ENCODE peak calls at places on chromosomes 5 and 9, in seven cellular contexts. One of them, this sample, is unnamed.

GRCh38 chr5:179612577-179613459 is 10.7 kb downstream of the HNRNPH1 start:
- DNase-seq in astrocyte of the spinal cord: no peak
- DNase-seq in stomach: no peak
- DNase-seq in psoas muscle: no peak
- DNase-seq in mesothelial cell of epicardium: no peak
- DNase-seq in ovary: no peak
- DNase-seq in neural progenitor cell: no peak
- DNase-seq in this sample: peak; percentile 63

GRCh38 chr5:32585122-32585445 is 273 bp upstream of the SUB1 start:
- DNase-seq in astrocyte of the spinal cord: no peak
- DNase-seq in stomach: no peak
- DNase-seq in ovary: no peak
- DNase-seq in mesothelial cell of epicardium: no peak
- DNase-seq in psoas muscle: no peak
- DNase-seq in neural progenitor cell: no peak
- DNase-seq in this sample: no peak

GRCh38 chr9:130309689-130310455 is 44.3 kb downstream of the HMCN2 start:
- DNase-seq in psoas muscle: peak; percentile 39
- DNase-seq in mesothelial cell of epicardium: no peak
- DNase-seq in stomach: no peak
- DNase-seq in neural progenitor cell: no peak
- DNase-seq in astrocyte of the spinal cord: no peak
- DNase-seq in ovary: no peak
- DNase-seq in this sample: no peak

GRCh38 chr9:129081388-129081889 is 528 bp downstream of the DOLPP1 start:
- DNase-seq in ovary: no peak
- DNase-seq in astrocyte of the spinal cord: no peak
- DNase-seq in neural progenitor cell: no peak
- DNase-seq in mesothelial cell of epicardium: no peak
- DNase-seq in psoas muscle: no peak
- DNase-seq in stomach: no peak
- DNase-seq in this sample: no peak

GRCh38 chr9:78393340-78393739 is 96.4 kb downstream of the PSAT1 start:
- DNase-seq in mesothelial cell of epicardium: no peak
- DNase-seq in ovary: no peak
- DNase-seq in neural progenitor cell: no peak
- DNase-seq in psoas muscle: no peak
- DNase-seq in stomach: no peak
- DNase-seq in astrocyte of the spinal cord: no peak
- DNase-seq in this sample: no peak

GRCh38 chr5:110977927-110978326 is 93.6 kb upstream of the TSLP start:
- DNase-seq in ovary: no peak
- DNase-seq in mesothelial cell of epicardium: no peak
- DNase-seq in psoas muscle: no peak
- DNase-seq in neural progenitor cell: no peak
- DNase-seq in stomach: no peak
- DNase-seq in astrocyte of the spinal cord: peak; percentile 2
- DNase-seq in this sample: no peak

GRCh38 chr9:134328341-134328840 is 2.1 kb downstream of the RXRA start:
- DNase-seq in ovary: no peak
- DNase-seq in neural progenitor cell: peak; percentile 93
- DNase-seq in mesothelial cell of epicardium: no peak
- DNase-seq in stomach: peak; percentile 65
- DNase-seq in astrocyte of the spinal cord: no peak
- DNase-seq in psoas muscle: peak; percentile 54
- DNase-seq in this sample: no peak

GRCh38 chr9:27528886-27529315 is 713 bp downstream of the MOB3B start:
- DNase-seq in stomach: peak; percentile 52
- DNase-seq in mesothelial cell of epicardium: peak; percentile 24
- DNase-seq in psoas muscle: peak; percentile 76
- DNase-seq in neural progenitor cell: peak; percentile 80
- DNase-seq in ovary: peak; percentile 73
- DNase-seq in astrocyte of the spinal cord: no peak
- DNase-seq in this sample: peak; percentile 87

GRCh38 chr5:13553896-13554295 is 390.6 kb downstream of the DNAH5 start:
- DNase-seq in ovary: no peak
- DNase-seq in mesothelial cell of epicardium: no peak
- DNase-seq in neural progenitor cell: peak; percentile 76
- DNase-seq in psoas muscle: no peak
- DNase-seq in astrocyte of the spinal cord: peak; percentile 26
- DNase-seq in stomach: no peak
- DNase-seq in this sample: peak; percentile 93

GRCh38 chr9:91677354-91677753 is 253.7 kb upstream of the NFIL3 start:
- DNase-seq in astrocyte of the spinal cord: peak; percentile 15
- DNase-seq in mesothelial cell of epicardium: no peak
- DNase-seq in neural progenitor cell: no peak
- DNase-seq in stomach: no peak
- DNase-seq in psoas muscle: no peak
- DNase-seq in ovary: no peak
- DNase-seq in this sample: no peak

GRCh38 chr9:68949271-68950000 is 64.5 kb downstream of the PRKACG start:
- DNase-seq in neural progenitor cell: no peak
- DNase-seq in astrocyte of the spinal cord: no peak
- DNase-seq in mesothelial cell of epicardium: no peak
- DNase-seq in psoas muscle: peak; percentile 46
- DNase-seq in ovary: peak; percentile 25
- DNase-seq in stomach: no peak
- DNase-seq in this sample: peak; percentile 55

GRCh38 chr9:31807574-31808256 is 576.7 kb upstream of the ACO1 start:
- DNase-seq in psoas muscle: no peak
- DNase-seq in mesothelial cell of epicardium: no peak
- DNase-seq in astrocyte of the spinal cord: no peak
- DNase-seq in neural progenitor cell: peak; percentile 24
- DNase-seq in stomach: no peak
- DNase-seq in ovary: no peak
- DNase-seq in this sample: peak; percentile 79

GRCh38 chr9:79257215-79257614 is 314.6 kb upstream of the TLE4 start:
- DNase-seq in astrocyte of the spinal cord: no peak
- DNase-seq in ovary: no peak
- DNase-seq in psoas muscle: no peak
- DNase-seq in stomach: no peak
- DNase-seq in mesothelial cell of epicardium: peak; percentile 25
- DNase-seq in neural progenitor cell: peak; percentile 24
- DNase-seq in this sample: peak; percentile 60

GRCh38 chr9:86406366-86406765 is 52.2 kb upstream of the TUT7 start:
- DNase-seq in mesothelial cell of epicardium: no peak
- DNase-seq in neural progenitor cell: no peak
- DNase-seq in stomach: no peak
- DNase-seq in ovary: no peak
- DNase-seq in astrocyte of the spinal cord: peak; percentile 81
- DNase-seq in psoas muscle: no peak
- DNase-seq in this sample: no peak

GRCh38 chr5:151483176-151483575 is 35.8 kb downstream of the SLC36A1 start:
- DNase-seq in stomach: no peak
- DNase-seq in psoas muscle: no peak
- DNase-seq in mesothelial cell of epicardium: no peak
- DNase-seq in ovary: no peak
- DNase-seq in neural progenitor cell: peak; percentile 39
- DNase-seq in astrocyte of the spinal cord: no peak
- DNase-seq in this sample: peak; percentile 30

GRCh38 chr5:109950634-109951033 is 260.9 kb downstream of the MAN2A1 start:
- DNase-seq in astrocyte of the spinal cord: no peak
- DNase-seq in ovary: no peak
- DNase-seq in stomach: no peak
- DNase-seq in psoas muscle: no peak
- DNase-seq in mesothelial cell of epicardium: no peak
- DNase-seq in neural progenitor cell: no peak
- DNase-seq in this sample: no peak

GRCh38 chr5:135432113-135432512 is 15.0 kb downstream of the DCANP1 start:
- DNase-seq in psoas muscle: no peak
- DNase-seq in mesothelial cell of epicardium: no peak
- DNase-seq in stomach: no peak
- DNase-seq in ovary: no peak
- DNase-seq in neural progenitor cell: no peak
- DNase-seq in astrocyte of the spinal cord: no peak
- DNase-seq in this sample: peak; percentile 51
- TF ChIP-seq CTCF in psoas muscle: no peak
- TF ChIP-seq CTCF in mesothelial cell of epicardium: no peak
- TF ChIP-seq CTCF in stomach: no peak
- TF ChIP-seq CTCF in ovary: no peak
- TF ChIP-seq CTCF in neural progenitor cell: no peak
- TF ChIP-seq CTCF in astrocyte of the spinal cord: no peak
- TF ChIP-seq CTCF in this sample: peak; percentile 38

DNA sequence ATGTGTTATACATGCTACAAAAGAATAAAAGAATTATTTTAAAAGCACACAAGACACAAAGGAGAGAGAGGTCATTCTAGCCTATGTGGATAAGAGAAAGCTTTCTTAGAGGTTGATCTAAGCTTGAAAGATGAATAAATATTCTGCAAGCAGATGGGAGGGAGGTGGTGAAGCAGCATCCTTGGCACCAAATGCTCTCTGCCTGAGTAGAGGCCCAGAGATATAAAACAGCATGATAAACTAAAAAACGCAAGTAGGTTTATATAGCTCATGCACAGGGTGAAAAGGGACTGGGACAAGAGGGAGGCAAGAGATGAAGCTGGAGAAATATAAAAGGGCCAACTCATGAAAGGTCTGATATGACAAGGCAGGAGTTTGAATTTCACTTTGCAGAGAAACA is 283.2 kb upstream of the POU5F2 start:
- DNase-seq in stomach: no peak
- DNase-seq in psoas muscle: no peak
- DNase-seq in astrocyte of the spinal cord: no peak
- DNase-seq in mesothelial cell of epicardium: no peak
- DNase-seq in neural progenitor cell: no peak
- DNase-seq in ovary: no peak
- DNase-seq in this sample: no peak
- TF ChIP-seq CTCF in stomach: no peak
- TF ChIP-seq CTCF in psoas muscle: no peak
- TF ChIP-seq CTCF in astrocyte of the spinal cord: no peak
- TF ChIP-seq CTCF in mesothelial cell of epicardium: no peak
- TF ChIP-seq CTCF in neural progenitor cell: no peak
- TF ChIP-seq CTCF in ovary: no peak
- TF ChIP-seq CTCF in this sample: no peak

DNA sequence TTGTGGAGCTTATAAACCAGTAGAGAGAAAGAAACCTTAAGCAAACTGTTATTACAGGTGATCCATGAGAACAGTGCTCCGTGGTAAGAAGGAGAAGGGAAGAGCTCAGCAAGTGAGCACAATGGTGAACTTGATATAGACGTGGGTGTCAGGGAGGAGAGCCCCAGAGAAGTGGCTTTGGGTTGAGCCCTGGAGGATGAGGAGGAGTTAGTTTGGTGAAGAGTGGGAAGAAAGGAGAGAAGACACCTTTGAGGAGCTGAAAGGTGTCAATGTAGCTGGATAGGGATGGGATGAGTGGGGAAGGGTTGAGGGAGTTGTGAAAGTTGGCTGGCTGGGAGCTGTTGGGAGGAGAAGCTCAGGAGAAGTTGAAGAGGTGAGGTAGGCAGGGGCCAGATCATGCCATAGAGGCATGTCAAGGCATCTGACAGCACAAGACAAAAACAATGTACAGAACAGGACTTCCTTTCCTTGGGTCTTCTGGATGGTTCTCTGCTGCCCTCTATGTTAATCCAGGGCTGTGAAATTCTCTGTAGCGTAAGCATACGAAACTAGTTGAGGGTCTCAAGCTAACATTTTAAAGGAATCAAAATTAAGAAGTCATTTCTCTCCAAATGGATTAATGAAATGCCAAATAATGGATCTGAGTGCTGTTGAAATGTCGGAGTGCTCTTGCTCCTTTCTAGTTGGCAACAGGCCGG is 501.9 kb downstream of the KDM4C start:
- DNase-seq in neural progenitor cell: no peak
- DNase-seq in psoas muscle: no peak
- DNase-seq in astrocyte of the spinal cord: no peak
- DNase-seq in mesothelial cell of epicardium: no peak
- DNase-seq in stomach: no peak
- DNase-seq in ovary: no peak
- DNase-seq in this sample: no peak
- TF ChIP-seq CTCF in neural progenitor cell: peak; percentile 28
- TF ChIP-seq CTCF in psoas muscle: no peak
- TF ChIP-seq CTCF in astrocyte of the spinal cord: peak; percentile 13
- TF ChIP-seq CTCF in mesothelial cell of epicardium: no peak
- TF ChIP-seq CTCF in stomach: no peak
- TF ChIP-seq CTCF in ovary: no peak
- TF ChIP-seq CTCF in this sample: peak; percentile 59

GRCh38 chr5:122153774-122154173 is 24.4 kb downstream of the ZNF474 start:
- DNase-seq in neural progenitor cell: no peak
- DNase-seq in ovary: no peak
- DNase-seq in stomach: no peak
- DNase-seq in astrocyte of the spinal cord: no peak
- DNase-seq in mesothelial cell of epicardium: no peak
- DNase-seq in psoas muscle: no peak
- DNase-seq in this sample: no peak

GRCh38 chr5:122154491-122154890 is 25.1 kb downstream of the ZNF474 start:
- DNase-seq in astrocyte of the spinal cord: no peak
- DNase-seq in mesothelial cell of epicardium: no peak
- DNase-seq in neural progenitor cell: no peak
- DNase-seq in stomach: no peak
- DNase-seq in ovary: no peak
- DNase-seq in psoas muscle: no peak
- DNase-seq in this sample: no peak

GRCh38 chr5:122153230-122153629 is 23.9 kb downstream of the ZNF474 start:
- DNase-seq in stomach: no peak
- DNase-seq in psoas muscle: no peak
- DNase-seq in astrocyte of the spinal cord: peak; percentile 85
- DNase-seq in ovary: no peak
- DNase-seq in mesothelial cell of epicardium: no peak
- DNase-seq in neural progenitor cell: no peak
- DNase-seq in this sample: no peak

GRCh38 chr5:122154910-122155309 is 25.6 kb downstream of the ZNF474 start:
- DNase-seq in mesothelial cell of epicardium: no peak
- DNase-seq in stomach: no peak
- DNase-seq in astrocyte of the spinal cord: peak; percentile 89
- DNase-seq in neural progenitor cell: no peak
- DNase-seq in ovary: no peak
- DNase-seq in psoas muscle: peak; percentile 64
- DNase-seq in this sample: no peak

GRCh38 chr5:122156724-122157325 is 27.5 kb downstream of the ZNF474 start:
- DNase-seq in mesothelial cell of epicardium: no peak
- DNase-seq in astrocyte of the spinal cord: peak; percentile 77
- DNase-seq in stomach: no peak
- DNase-seq in neural progenitor cell: peak; percentile 51
- DNase-seq in ovary: no peak
- DNase-seq in psoas muscle: no peak
- DNase-seq in this sample: no peak
- TF ChIP-seq CTCF in mesothelial cell of epicardium: no peak
- TF ChIP-seq CTCF in astrocyte of the spinal cord: peak; percentile 43
- TF ChIP-seq CTCF in stomach: no peak
- TF ChIP-seq CTCF in neural progenitor cell: peak; percentile 65
- TF ChIP-seq CTCF in ovary: no peak
- TF ChIP-seq CTCF in psoas muscle: peak; percentile 23
- TF ChIP-seq CTCF in this sample: peak; percentile 75

DNA sequence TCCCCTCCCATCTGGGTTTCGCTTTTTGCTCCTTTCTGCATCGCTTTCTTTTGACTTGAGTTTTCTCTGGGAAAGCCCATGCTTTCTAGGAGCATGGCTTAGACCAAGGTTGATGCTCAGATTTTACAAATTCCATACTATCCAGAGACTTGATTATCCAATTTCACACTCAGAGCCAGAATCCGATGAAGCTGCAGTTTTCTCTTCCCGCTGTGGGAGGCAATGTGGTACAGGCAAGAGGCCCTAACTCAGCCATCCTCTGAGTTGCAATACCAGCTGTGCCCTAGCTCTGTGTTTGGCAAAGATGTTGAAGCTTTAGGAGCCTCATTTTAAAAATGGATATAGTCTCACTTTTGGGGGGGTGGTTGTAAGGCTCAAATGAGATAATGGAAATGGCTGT is 85.1 kb downstream of the BRINP1 start:
- DNase-seq in stomach: no peak
- DNase-seq in neural progenitor cell: peak; percentile 66
- DNase-seq in ovary: no peak
- DNase-seq in astrocyte of the spinal cord: no peak
- DNase-seq in psoas muscle: no peak
- DNase-seq in mesothelial cell of epicardium: no peak
- DNase-seq in this sample: peak; percentile 82
- TF ChIP-seq CTCF in stomach: no peak
- TF ChIP-seq CTCF in neural progenitor cell: peak; percentile 51
- TF ChIP-seq CTCF in ovary: no peak
- TF ChIP-seq CTCF in astrocyte of the spinal cord: no peak
- TF ChIP-seq CTCF in psoas muscle: no peak
- TF ChIP-seq CTCF in mesothelial cell of epicardium: no peak
- TF ChIP-seq CTCF in this sample: peak; percentile 73